ENCODE peak calls at places on chromosomes 13 and 19, in ten cellular contexts. One of them, this sample, is unnamed.

GRCh38 chr19:489418-490196 is 6.7 kb upstream of the MADCAM1 start:
- DNase-seq in cardiac fibroblast: peak
- DNase-seq in neural progenitor cell: peak
- DNase-seq in T-cell: peak
- DNase-seq in body of pancreas: no peak
- DNase-seq in ELR: peak
- DNase-seq in NCI-H2081 treated with DMSO at 0.1 percent for 48 hours: no peak
- DNase-seq in DMS53: peak
- DNase-seq in GOT3: no peak
- DNase-seq in activated CD4-positive, alpha-beta T cell treated with anti-CD3 and anti-CD28 coated beads, Interleukin-2, amount 50 U/mL, for 1 hour: no peak
- DNase-seq in this sample: no peak

GRCh38 chr19:54517483-54517882 is 14.9 kb downstream of the LAIR2 start:
- DNase-seq in T-cell: peak
- DNase-seq in ELR: peak
- DNase-seq in NCI-H2081 treated with DMSO at 0.1 percent for 48 hours: no peak
- DNase-seq in body of pancreas: peak
- DNase-seq in activated CD4-positive, alpha-beta T cell treated with anti-CD3 and anti-CD28 coated beads, Interleukin-2, amount 50 U/mL, for 1 hour: peak
- DNase-seq in GOT3: no peak
- DNase-seq in neural progenitor cell: peak
- DNase-seq in DMS53: peak
- DNase-seq in cardiac fibroblast: peak
- DNase-seq in this sample: no peak

GRCh38 chr19:49614096-49614857 is 23.3 kb downstream of the PRR12 start:
- DNase-seq in activated CD4-positive, alpha-beta T cell treated with anti-CD3 and anti-CD28 coated beads, Interleukin-2, amount 50 U/mL, for 1 hour: no peak
- DNase-seq in body of pancreas: no peak
- DNase-seq in ELR: peak
- DNase-seq in GOT3: no peak
- DNase-seq in NCI-H2081 treated with DMSO at 0.1 percent for 48 hours: no peak
- DNase-seq in neural progenitor cell: no peak
- DNase-seq in cardiac fibroblast: peak
- DNase-seq in T-cell: no peak
- DNase-seq in DMS53: no peak
- DNase-seq in this sample: no peak

GRCh38 chr19:3366104-3366760 is at the start of gene NFIC:
- DNase-seq in DMS53: peak
- DNase-seq in activated CD4-positive, alpha-beta T cell treated with anti-CD3 and anti-CD28 coated beads, Interleukin-2, amount 50 U/mL, for 1 hour: peak
- DNase-seq in body of pancreas: peak
- DNase-seq in ELR: peak
- DNase-seq in GOT3: no peak
- DNase-seq in neural progenitor cell: peak
- DNase-seq in cardiac fibroblast: peak
- DNase-seq in NCI-H2081 treated with DMSO at 0.1 percent for 48 hours: no peak
- DNase-seq in T-cell: peak
- DNase-seq in this sample: peak

GRCh38 chr19:3855321-3855720 is 13.5 kb downstream of the ZFR2 start:
- DNase-seq in ELR: no peak
- DNase-seq in neural progenitor cell: no peak
- DNase-seq in body of pancreas: no peak
- DNase-seq in NCI-H2081 treated with DMSO at 0.1 percent for 48 hours: no peak
- DNase-seq in T-cell: no peak
- DNase-seq in DMS53: peak
- DNase-seq in GOT3: no peak
- DNase-seq in activated CD4-positive, alpha-beta T cell treated with anti-CD3 and anti-CD28 coated beads, Interleukin-2, amount 50 U/mL, for 1 hour: no peak
- DNase-seq in cardiac fibroblast: no peak
- DNase-seq in this sample: no peak

GRCh38 chr19:6875218-6875617 is 12.2 kb upstream of the ADGRE1 start:
- DNase-seq in ELR: no peak
- DNase-seq in activated CD4-positive, alpha-beta T cell treated with anti-CD3 and anti-CD28 coated beads, Interleukin-2, amount 50 U/mL, for 1 hour: no peak
- DNase-seq in NCI-H2081 treated with DMSO at 0.1 percent for 48 hours: no peak
- DNase-seq in body of pancreas: no peak
- DNase-seq in neural progenitor cell: no peak
- DNase-seq in T-cell: no peak
- DNase-seq in cardiac fibroblast: no peak
- DNase-seq in GOT3: no peak
- DNase-seq in DMS53: no peak
- DNase-seq in this sample: no peak

GRCh38 chr19:7515091-7515470 is 822 bp upstream of the ZNF358 start:
- DNase-seq in DMS53: no peak
- DNase-seq in cardiac fibroblast: no peak
- DNase-seq in GOT3: no peak
- DNase-seq in activated CD4-positive, alpha-beta T cell treated with anti-CD3 and anti-CD28 coated beads, Interleukin-2, amount 50 U/mL, for 1 hour: no peak
- DNase-seq in neural progenitor cell: no peak
- DNase-seq in ELR: peak
- DNase-seq in T-cell: no peak
- DNase-seq in NCI-H2081 treated with DMSO at 0.1 percent for 48 hours: no peak
- DNase-seq in body of pancreas: no peak
- DNase-seq in this sample: no peak

GRCh38 chr13:95494082-95494681 is 58.3 kb upstream of the CLDN10 start:
- DNase-seq in NCI-H2081 treated with DMSO at 0.1 percent for 48 hours: peak
- DNase-seq in ELR: peak
- DNase-seq in neural progenitor cell: peak
- DNase-seq in GOT3: no peak
- DNase-seq in activated CD4-positive, alpha-beta T cell treated with anti-CD3 and anti-CD28 coated beads, Interleukin-2, amount 50 U/mL, for 1 hour: no peak
- DNase-seq in cardiac fibroblast: peak
- DNase-seq in body of pancreas: peak
- DNase-seq in T-cell: no peak
- DNase-seq in DMS53: peak
- DNase-seq in this sample: no peak

GRCh38 chr19:39141929-39142328 is 16.3 kb downstream of the PAK4 start:
- DNase-seq in T-cell: no peak
- DNase-seq in NCI-H2081 treated with DMSO at 0.1 percent for 48 hours: no peak
- DNase-seq in cardiac fibroblast: no peak
- DNase-seq in body of pancreas: no peak
- DNase-seq in DMS53: no peak
- DNase-seq in activated CD4-positive, alpha-beta T cell treated with anti-CD3 and anti-CD28 coated beads, Interleukin-2, amount 50 U/mL, for 1 hour: no peak
- DNase-seq in GOT3: no peak
- DNase-seq in ELR: no peak
- DNase-seq in neural progenitor cell: no peak
- DNase-seq in this sample: no peak

GRCh38 chr13:99231726-99232125 is 26.5 kb downstream of the GPR18 start:
- DNase-seq in NCI-H2081 treated with DMSO at 0.1 percent for 48 hours: no peak
- DNase-seq in ELR: no peak
- DNase-seq in T-cell: no peak
- DNase-seq in DMS53: no peak
- DNase-seq in body of pancreas: peak
- DNase-seq in neural progenitor cell: no peak
- DNase-seq in cardiac fibroblast: no peak
- DNase-seq in activated CD4-positive, alpha-beta T cell treated with anti-CD3 and anti-CD28 coated beads, Interleukin-2, amount 50 U/mL, for 1 hour: no peak
- DNase-seq in GOT3: no peak
- DNase-seq in this sample: no peak

GRCh38 chr13:37457594-37457993 is 141.0 kb downstream of the POSTN start:
- DNase-seq in ELR: peak
- DNase-seq in cardiac fibroblast: peak
- DNase-seq in GOT3: no peak
- DNase-seq in T-cell: no peak
- DNase-seq in body of pancreas: no peak
- DNase-seq in activated CD4-positive, alpha-beta T cell treated with anti-CD3 and anti-CD28 coated beads, Interleukin-2, amount 50 U/mL, for 1 hour: no peak
- DNase-seq in DMS53: no peak
- DNase-seq in neural progenitor cell: no peak
- DNase-seq in NCI-H2081 treated with DMSO at 0.1 percent for 48 hours: no peak
- DNase-seq in this sample: no peak

GRCh38 chr13:31023126-31023525 is 90.7 kb downstream of the TEX26 start:
- DNase-seq in T-cell: no peak
- DNase-seq in neural progenitor cell: no peak
- DNase-seq in cardiac fibroblast: no peak
- DNase-seq in GOT3: no peak
- DNase-seq in ELR: no peak
- DNase-seq in NCI-H2081 treated with DMSO at 0.1 percent for 48 hours: no peak
- DNase-seq in activated CD4-positive, alpha-beta T cell treated with anti-CD3 and anti-CD28 coated beads, Interleukin-2, amount 50 U/mL, for 1 hour: no peak
- DNase-seq in body of pancreas: no peak
- DNase-seq in DMS53: no peak
- DNase-seq in this sample: no peak

GRCh38 chr19:54266133-54266532 is 9.1 kb upstream of the LILRB5 start:
- DNase-seq in neural progenitor cell: peak
- DNase-seq in ELR: peak
- DNase-seq in NCI-H2081 treated with DMSO at 0.1 percent for 48 hours: no peak
- DNase-seq in body of pancreas: peak
- DNase-seq in T-cell: peak
- DNase-seq in GOT3: no peak
- DNase-seq in activated CD4-positive, alpha-beta T cell treated with anti-CD3 and anti-CD28 coated beads, Interleukin-2, amount 50 U/mL, for 1 hour: peak
- DNase-seq in DMS53: peak
- DNase-seq in cardiac fibroblast: peak
- DNase-seq in this sample: peak

GRCh38 chr13:110559986-110560385 is 1.5 kb downstream of the RAB20 start:
- DNase-seq in neural progenitor cell: no peak
- DNase-seq in GOT3: no peak
- DNase-seq in body of pancreas: no peak
- DNase-seq in T-cell: no peak
- DNase-seq in cardiac fibroblast: no peak
- DNase-seq in DMS53: no peak
- DNase-seq in ELR: no peak
- DNase-seq in NCI-H2081 treated with DMSO at 0.1 percent for 48 hours: no peak
- DNase-seq in activated CD4-positive, alpha-beta T cell treated with anti-CD3 and anti-CD28 coated beads, Interleukin-2, amount 50 U/mL, for 1 hour: no peak
- DNase-seq in this sample: no peak

GRCh38 chr19:14361824-14362223 is 19.4 kb upstream of the ADGRE5 start:
- DNase-seq in body of pancreas: no peak
- DNase-seq in GOT3: no peak
- DNase-seq in neural progenitor cell: peak
- DNase-seq in DMS53: no peak
- DNase-seq in ELR: peak
- DNase-seq in NCI-H2081 treated with DMSO at 0.1 percent for 48 hours: no peak
- DNase-seq in cardiac fibroblast: peak
- DNase-seq in activated CD4-positive, alpha-beta T cell treated with anti-CD3 and anti-CD28 coated beads, Interleukin-2, amount 50 U/mL, for 1 hour: no peak
- DNase-seq in T-cell: peak
- DNase-seq in this sample: peak

GRCh38 chr19:40640744-40641143 is 39.6 kb downstream of the LTBP4 start:
- DNase-seq in neural progenitor cell: no peak
- DNase-seq in GOT3: no peak
- DNase-seq in body of pancreas: peak
- DNase-seq in T-cell: no peak
- DNase-seq in DMS53: no peak
- DNase-seq in NCI-H2081 treated with DMSO at 0.1 percent for 48 hours: no peak
- DNase-seq in ELR: no peak
- DNase-seq in cardiac fibroblast: peak
- DNase-seq in activated CD4-positive, alpha-beta T cell treated with anti-CD3 and anti-CD28 coated beads, Interleukin-2, amount 50 U/mL, for 1 hour: no peak
- DNase-seq in this sample: no peak

This sample was measured in WERI-Rb-1.